ENCODE peak calls at places on chromosomes 7 and 10, in four cellular contexts. R is retina, U is left lung, G is mesenteric fat pad. A is an unnamed sample.

GRCh38 chr7:19620470-19620869 is 88.4 kb downstream of the POLR1F start:
- DNase-seq in R (no peak), U (no peak), G (no peak), A (no peak)

GRCh38 chr7:27944626-27945025 is 204.7 kb downstream of the TAX1BP1 start:
- DNase-seq in R (no peak), U (no peak), G (no peak), A (no peak)

GRCh38 chr10:46555366-46555712 is 1.1 kb downstream of the GPRIN2 start:
- DNase-seq in R (no peak), U (no peak), G (no peak), A (no peak)

GRCh38 chr7:141702892-141703291 is 926 bp upstream of the DENND11 start:
- DNase-seq in R (no peak), U (no peak), G (no peak), A (no peak)

GRCh38 chr10:33803248-33803647 is 468.8 kb upstream of the NRP1 start:
- DNase-seq in R (no peak), U (no peak), G (no peak), A (no peak)

GRCh38 chr10:13346280-13346819 is 1.7 kb downstream of the SEPHS1 start:
- DNase-seq in R (peak), U (no peak), G (no peak), A (no peak)

GRCh38 chr10:118332247-118332646 is 9.9 kb downstream of the FAM204A start:
- DNase-seq in R (no peak), U (no peak), G (no peak), A (no peak)

GRCh38 chr7:138097064-138097741 is 20.9 kb downstream of the AKR1D1 start:
- DNase-seq in R (no peak), U (no peak), G (no peak), A (peak)

GRCh38 chr10:13847201-13847631 is 260.5 kb downstream of the PRPF18 start:
- DNase-seq in R (no peak), U (no peak), G (peak), A (no peak)

GRCh38 chr7:50727072-50727471 is 55.6 kb downstream of the GRB10 start:
- DNase-seq in R (no peak), U (no peak), G (no peak), A (no peak)

GRCh38 chr7:22241805-22242390 is 115.1 kb downstream of the RAPGEF5 start:
- DNase-seq in R (no peak), U (no peak), G (no peak), A (no peak)

GRCh38 chr10:132386419-132386831 is 10.6 kb upstream of the PWWP2B start:
- DNase-seq in R (no peak), U (no peak), G (no peak), A (no peak)

GRCh38 chr10:69994262-69994661 is 58.4 kb upstream of the MACROH2A2 start:
- DNase-seq in R (no peak), U (no peak), G (no peak), A (no peak)

GRCh38 chr10:78579995-78580394 is 488.8 kb upstream of the ZMIZ1 start:
- DNase-seq in R (peak), U (no peak), G (no peak), A (peak)

GRCh38 chr7:128868624-128869137 is 6.0 kb downstream of the ATP6V1F start:
- DNase-seq in R (no peak), U (no peak), G (no peak), A (no peak)

GRCh38 chr7:22730921-22731654 is 4.1 kb downstream of the IL6 start:
- DNase-seq in R (no peak), U (no peak), G (no peak), A (no peak)

GRCh38 chr7:25720427-25720826 is 431.6 kb upstream of the NFE2L3 start:
- DNase-seq in R (no peak), U (no peak), G (no peak), A (no peak)

GRCh38 chr10:21047511-21047910 is 150.4 kb upstream of the NEBL start:
- DNase-seq in R (no peak), U (no peak), G (no peak), A (no peak)

GRCh38 chr7:152200395-152200794 is 174.9 kb downstream of the GALNT11 start:
- DNase-seq in R (no peak), U (no peak), G (no peak), A (no peak)

GRCh38 chr7:66754541-66754940 is 14.0 kb downstream of the RABGEF1 start:
- DNase-seq in R (no peak), U (no peak), G (no peak), A (no peak)

GRCh38 chr10:21329995-21330627 is 195.4 kb downstream of the SKIDA1 start:
- DNase-seq in R (no peak), U (no peak), G (no peak), A (no peak)

GRCh38 chr7:117889611-117890010 is 16.4 kb upstream of the CTTNBP2 start:
- DNase-seq in R (no peak), U (no peak), G (no peak), A (no peak)

GRCh38 chr7:16926283-16926682 is 44.5 kb upstream of the AGR3 start:
- DNase-seq in R (no peak), U (no peak), G (no peak), A (no peak)

A was measured in stomach.